ENCODE peak calls at places on chromosome 5, in nine cellular contexts. R is activated naive CD8-positive, alpha-beta T cell treated with anti-CD3 and anti-CD28 coated beads, Interleukin-2, amount 50 U/mL, for 24 hours; K is foreskin keratinocyte; O is chondrocyte; J is OCI-M1; C is astrocyte of the spinal cord; N is uterus; M is AG04449; A is T-helper 1 cell. E is an unnamed sample.

GRCh38 chr5:80094339-80094738 is 59.2 kb downstream of the THBS4 start:
- DNase-seq in R (no peak), K (no peak), O (no peak), J (no peak), C (no peak), N (no peak), M (no peak), A (no peak), E (no peak)

GRCh38 chr5:65861830-65862241 is 64.5 kb upstream of the ERBIN start:
- DNase-seq in R (no peak), K (peak; percentile 98), O (no peak), J (no peak), C (peak; percentile 92), N (no peak), M (peak; percentile 97), A (no peak), E (no peak)

GRCh38 chr5:76763136-76763535 is 47.2 kb downstream of the F2R start:
- DNase-seq in R (no peak), K (peak; percentile 75), O (no peak), J (peak; percentile 42), C (no peak), N (no peak), M (no peak), A (no peak), E (no peak)

GRCh38 chr5:95081500-95082355 is 203.2 kb downstream of the MCTP1 start:
- DNase-seq in R (no peak), K (peak; percentile 86), O (no peak), J (peak; percentile 90), C (peak; percentile 90), N (peak; percentile 24), M (peak; percentile 64), A (no peak), E (peak; percentile 94)

GRCh38 chr5:2284678-2285077 is 402.0 kb upstream of the IRX4 start:
- DNase-seq in R (no peak), K (no peak), O (no peak), J (no peak), C (no peak), N (no peak), M (no peak), A (no peak), E (no peak)

GRCh38 chr5:56358703-56359428 is 125.7 kb upstream of the ANKRD55 start:
- DNase-seq in R (no peak), K (no peak), O (no peak), J (no peak), C (peak; percentile 77), N (peak; percentile 64), M (no peak), A (no peak), E (peak; percentile 26)

GRCh38 chr5:94174748-94175411 is 433.5 kb upstream of the POU5F2 start:
- DNase-seq in R (no peak), K (peak; percentile 69), O (no peak), J (no peak), C (peak; percentile 65), N (no peak), M (peak; percentile 34), A (no peak), E (no peak)

GRCh38 chr5:61569353-61569752 is 237.3 kb downstream of the ZSWIM6 start:
- DNase-seq in R (no peak), K (no peak), O (no peak), J (no peak), C (no peak), N (no peak), M (no peak), A (no peak), E (no peak)

GRCh38 chr5:137563646-137564474 is 64.7 kb upstream of the SPOCK1 start:
- DNase-seq in R (no peak), K (peak; percentile 30), O (no peak), J (peak; percentile 23), C (peak; percentile 88), N (no peak), M (peak; percentile 94), A (no peak), E (peak; percentile 89)

GRCh38 chr5:138929571-138929955 is 54.4 kb upstream of the LRRTM2 start:
- DNase-seq in R (no peak), K (no peak), O (no peak), J (no peak), C (no peak), N (no peak), M (no peak), A (no peak), E (no peak)

GRCh38 chr5:52283221-52283620 is 504.5 kb upstream of the ITGA1 start:
- DNase-seq in R (no peak), K (no peak), O (no peak), J (no peak), C (peak; percentile 45), N (no peak), M (no peak), A (no peak), E (no peak)

GRCh38 chr5:68367274-68367673 is 151.7 kb downstream of the PIK3R1 start:
- DNase-seq in R (no peak), K (no peak), O (no peak), J (peak; percentile 32), C (no peak), N (no peak), M (no peak), A (no peak), E (no peak)

GRCh38 chr5:139676951-139677367 is 28.8 kb downstream of the CXXC5 start:
- DNase-seq in R (no peak), K (no peak), O (no peak), J (no peak), C (no peak), N (no peak), M (no peak), A (no peak), E (no peak)

GRCh38 chr5:124825250-124825982 is 79.0 kb upstream of the ZNF608 start:
- DNase-seq in R (peak; percentile 2), K (no peak), O (no peak), J (no peak), C (no peak), N (no peak), M (no peak), A (no peak), E (no peak)

GRCh38 chr5:55360190-55360589 is 52.4 kb downstream of the MTREX start:
- DNase-seq in R (no peak), K (peak; percentile 83), O (no peak), J (no peak), C (no peak), N (no peak), M (peak; percentile 3), A (no peak), E (no peak)

E was measured in dermis blood vessel endothelial cell.